ENCODE peak calls at places on chromosomes 7 and 10, in seven cellular contexts. D, C, H, I, W, B and S are unnamed samples.
A peak's percentile ranks its signal among the peaks of the same experiment; 100 is the strongest.

GRCh38 chr7:47570649-47571050 is 11.3 kb downstream of the TNS3 start:
- DNase-seq in D (no peak), C (no peak), H (no peak), I (peak; percentile 63), W (no peak), B (no peak), S (no peak)

GRCh38 chr10:71323407-71323806 is 4.3 kb downstream of the SLC29A3 start:
- DNase-seq in D (no peak), C (peak; percentile 42), H (peak; percentile 22), I (no peak), W (no peak), B (no peak), S (peak; percentile 41)

GRCh38 chr7:99121496-99122021 is 22.3 kb downstream of the SMURF1 start:
- DNase-seq in D (no peak), C (no peak), H (peak; percentile 70), I (no peak), W (no peak), B (no peak), S (no peak)

GRCh38 chr7:142711196-142711595 is 38.1 kb upstream of the PRSS1 start:
- DNase-seq in D (no peak), C (no peak), H (no peak), I (no peak), W (no peak), B (no peak), S (no peak)

GRCh38 chr10:110643670-110644597 is at the start of gene RBM20:
- DNase-seq in D (no peak), C (peak; percentile 76), H (no peak), I (peak; percentile 19), W (no peak), B (peak; percentile 26), S (no peak)

GRCh38 chr7:29859491-29860180 is 53.3 kb downstream of the WIPF3 start:
- DNase-seq in D (no peak), C (no peak), H (no peak), I (no peak), W (no peak), B (peak; percentile 52), S (no peak)

GRCh38 chr7:40073239-40073638 is 61.2 kb downstream of the MPLKIP start:
- DNase-seq in D (no peak), C (no peak), H (no peak), I (no peak), W (no peak), B (no peak), S (no peak)

GRCh38 chr7:33774762-33775523 is 130.4 kb upstream of the BMPER start:
- DNase-seq in D (no peak), C (no peak), H (peak; percentile 93), I (peak; percentile 17), W (no peak), B (peak; percentile 25), S (no peak)

DNA sequence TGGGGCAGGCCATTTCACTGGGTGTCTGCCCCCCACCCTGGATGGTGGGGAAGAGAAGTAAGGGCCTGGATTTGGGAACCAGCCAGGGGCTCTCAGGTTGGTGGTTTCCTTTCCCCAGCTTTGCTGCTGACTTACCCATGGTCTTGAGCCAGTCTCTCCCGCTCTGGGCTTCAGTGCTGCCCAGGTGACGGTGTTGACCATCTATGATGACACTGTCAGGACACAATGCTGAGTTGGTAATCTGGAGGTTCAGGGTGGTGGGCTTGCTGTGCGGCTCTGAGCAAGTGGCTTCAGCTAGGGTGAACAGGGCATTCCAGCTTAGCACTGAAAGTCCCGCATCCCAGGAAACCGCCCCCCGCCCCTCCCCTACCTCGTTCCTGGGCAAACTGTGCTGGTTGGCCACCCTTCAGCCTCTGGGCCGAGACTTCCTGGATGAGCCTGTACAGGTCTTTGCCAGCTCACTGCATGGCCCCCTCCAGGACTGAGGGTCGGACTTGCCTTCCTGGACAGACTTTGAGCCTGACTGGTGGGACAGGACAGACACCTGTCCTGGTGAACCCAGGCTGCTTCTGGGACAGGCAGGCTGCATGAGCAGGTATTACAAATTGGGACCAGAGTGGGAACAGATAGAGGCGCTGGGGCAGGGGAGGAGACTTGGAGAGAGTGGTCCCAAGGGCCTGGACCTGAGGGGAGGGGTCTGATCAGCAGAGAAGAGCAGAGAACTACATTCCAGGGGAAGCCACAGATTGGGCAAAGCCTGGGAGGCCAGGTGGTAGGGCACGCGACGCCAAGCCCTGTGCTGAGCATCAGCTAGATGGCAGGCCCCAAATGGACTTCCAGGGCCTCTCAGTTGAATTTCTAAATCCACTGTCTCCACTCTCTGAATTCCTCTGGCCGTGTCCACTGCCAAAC is 19.9 kb upstream of the ZMIZ1 start:
- DNase-seq in D (no peak), C (no peak), H (no peak), I (peak; percentile 7), W (no peak), B (peak; percentile 20), S (no peak)
- H3K27ac ChIP-seq in D (no peak overlapping the region), C (no peak overlapping the region), H (no peak overlapping the region), I (peak overlapping the region; percentile 75), W (peak overlapping the region; percentile 11), B (no peak overlapping the region), S (peak overlapping the region; percentile 78)

DNA sequence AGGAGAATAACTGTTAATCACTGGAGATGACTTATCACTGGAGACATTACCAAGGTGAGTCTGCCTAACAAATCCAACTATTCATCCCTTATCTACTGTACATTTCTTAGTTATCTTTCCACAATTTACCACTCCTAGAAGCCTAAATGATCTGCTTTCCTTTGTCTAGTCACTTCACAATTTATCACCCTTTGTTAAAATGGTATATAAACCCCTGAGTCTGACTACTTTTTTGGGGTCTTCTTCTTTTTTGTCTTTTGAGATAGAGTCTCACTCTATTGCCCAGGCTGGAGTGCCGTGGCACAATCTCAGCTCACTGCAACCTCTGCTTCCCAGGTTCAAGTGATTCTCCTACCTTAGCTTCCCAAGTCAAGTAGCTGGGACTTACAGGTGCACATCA is 66.0 kb upstream of the SEPHS1 start:
- DNase-seq in D (no peak), C (no peak), H (no peak), I (no peak), W (no peak), B (no peak), S (no peak)
- TF ChIP-seq CTCF in D (no peak), C (no peak), H (no peak), I (no peak), W (no peak), B (no peak), S (no peak)

DNA sequence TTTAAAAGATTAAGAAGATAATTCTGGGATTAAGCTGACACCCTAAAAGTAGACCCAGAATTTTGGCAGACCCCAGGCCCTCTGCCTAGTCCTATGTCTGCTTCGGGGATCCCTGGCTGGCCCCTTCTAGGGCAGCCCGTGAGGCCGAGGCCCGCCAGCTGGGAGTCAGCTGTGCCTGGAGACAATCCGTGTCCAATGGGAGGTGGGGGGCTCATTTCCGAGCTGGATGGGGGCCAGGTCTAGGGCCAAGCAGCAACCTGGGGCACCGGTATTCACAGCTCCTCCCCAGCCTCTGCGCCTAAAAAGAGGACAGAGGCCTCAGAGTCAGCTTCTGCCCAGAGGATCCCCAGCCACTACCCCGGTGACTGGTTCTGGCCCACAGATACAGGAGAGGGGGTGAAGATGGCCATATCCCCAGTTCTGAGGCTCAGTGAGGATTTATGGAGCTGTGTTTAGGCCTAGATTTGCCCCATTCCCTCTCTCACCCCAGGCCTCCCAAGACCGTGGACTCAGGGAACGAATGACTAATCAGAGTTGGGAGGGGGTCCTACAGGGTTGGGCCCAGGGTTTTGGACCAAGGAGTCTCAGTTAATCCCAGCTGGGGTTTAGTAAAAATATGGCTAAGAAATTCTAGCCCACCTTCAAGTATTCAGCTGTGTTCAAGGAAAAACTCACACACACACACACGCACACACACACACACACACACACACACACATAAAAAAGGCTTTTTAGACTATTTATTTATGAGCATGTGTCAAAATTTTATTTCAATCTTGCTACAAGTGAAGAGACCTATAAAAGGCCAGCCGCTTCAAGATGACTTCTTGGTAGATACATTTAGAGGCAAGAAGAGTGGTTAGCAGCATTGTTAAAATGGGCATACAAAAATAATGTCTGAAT is 37.4 kb upstream of the LBX1 start:
- DNase-seq in D (no peak), C (no peak), H (no peak), I (no peak), W (no peak), B (no peak), S (no peak)
- H3K27ac ChIP-seq in D (no peak overlapping the region), C (no peak overlapping the region), H (no peak overlapping the region), I (no peak overlapping the region), W (no peak overlapping the region), B (no peak overlapping the region), S (no peak overlapping the region)

GRCh38 chr10:6516277-6516676 is 63.8 kb downstream of the PRKCQ start:
- DNase-seq in D (no peak), C (no peak), H (no peak), I (no peak), W (no peak), B (no peak), S (no peak)

GRCh38 chr10:6518791-6519430 is 61.2 kb downstream of the PRKCQ start:
- DNase-seq in D (no peak), C (no peak), H (no peak), I (no peak), W (no peak), B (no peak), S (no peak)

GRCh38 chr10:6514844-6515780 is 65.0 kb downstream of the PRKCQ start:
- DNase-seq in D (no peak), C (no peak), H (no peak), I (no peak), W (no peak), B (no peak), S (no peak)

GRCh38 chr10:6514180-6514579 is 65.9 kb downstream of the PRKCQ start:
- DNase-seq in D (no peak), C (no peak), H (no peak), I (no peak), W (no peak), B (no peak), S (no peak)

GRCh38 chr10:6516877-6517276 is 63.2 kb downstream of the PRKCQ start:
- DNase-seq in D (no peak), C (no peak), H (no peak), I (no peak), W (no peak), B (no peak), S (no peak)
- TF ChIP-seq CTCF in D (no peak), C (no peak), H (no peak), I (no peak), W (no peak), B (no peak), S (no peak)

GRCh38 chr10:133359554-133359971 is 1.7 kb upstream of the FUOM start:
- DNase-seq in D (peak; percentile 45), C (no peak), H (no peak), I (no peak), W (no peak), B (peak; percentile 70), S (no peak)

GRCh38 chr10:133361773-133362441 is 4.1 kb upstream of the FUOM start:
- DNase-seq in D (peak; percentile 35), C (no peak), H (no peak), I (no peak), W (no peak), B (no peak), S (no peak)

GRCh38 chr10:133362846-133363245 is 5.0 kb upstream of the FUOM start:
- DNase-seq in D (no peak), C (no peak), H (no peak), I (no peak), W (no peak), B (no peak), S (no peak)

GRCh38 chr10:133359972-133360610 is 2.3 kb upstream of the FUOM start:
- DNase-seq in D (no peak), C (no peak), H (no peak), I (no peak), W (no peak), B (peak; percentile 53), S (no peak)

DNA sequence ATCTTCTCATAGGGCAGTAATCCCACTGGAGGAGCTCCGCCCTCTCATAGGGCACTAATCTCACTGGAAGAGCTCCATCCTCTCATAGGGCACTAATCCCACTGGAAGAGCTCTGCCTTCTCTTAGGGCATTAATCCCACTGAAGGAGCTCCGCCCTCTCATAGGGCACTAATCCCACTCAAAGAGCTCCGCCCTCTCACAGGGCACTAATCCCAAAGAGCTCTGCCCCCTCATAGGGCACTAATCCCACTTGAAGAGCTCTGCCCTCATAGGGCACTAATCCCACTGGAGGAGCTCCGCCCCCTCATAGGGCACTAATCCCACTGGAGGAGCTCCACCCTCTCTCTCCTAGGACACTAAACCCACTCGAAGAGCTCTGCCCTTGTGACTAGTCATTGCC is 3.4 kb upstream of the FUOM start:
- DNase-seq in D (no peak), C (no peak), H (no peak), I (no peak), W (no peak), B (no peak), S (no peak)
- H3K27ac ChIP-seq in D (peak overlapping the region; percentile 90), C (no peak overlapping the region), H (no peak overlapping the region), I (no peak overlapping the region), W (no peak overlapping the region), B (no peak overlapping the region), S (peak overlapping the region; percentile 36)